ENCODE peak calls at places on chromosomes 5 and 9, in ten cellular contexts. One of them, this sample, is unnamed.

GRCh38 chr9:105026451-105026850 is 98.5 kb upstream of the ABCA1 start:
- DNase-seq in NCI-H524: no peak
- DNase-seq in activated CD8-positive, alpha-beta T cell treated with anti-CD3 and anti-CD28 coated beads for 36 hours: no peak
- DNase-seq in activated naive CD8-positive, alpha-beta T cell treated with anti-CD3 and anti-CD28 coated beads, Interleukin-2, amount 50 U/mL, for 24 hours: no peak
- DNase-seq in AG08395: no peak
- DNase-seq in NCI-H510A treated with DMSO at 0.1 percent for 48 hours: no peak
- DNase-seq in ELF-1: no peak
- DNase-seq in astrocyte of the spinal cord: peak
- DNase-seq in stimulated activated CD4-positive, alpha-beta T cell treated with anti-CD3 and anti-CD28 coated beads, Interleukin-4, amount 100 ng/mL, for 4 hours: no peak
- DNase-seq in breast epithelium: no peak
- DNase-seq in this sample: no peak

GRCh38 chr9:114409103-114409780 is 21.5 kb upstream of the AKNA start:
- DNase-seq in NCI-H524: peak
- DNase-seq in activated CD8-positive, alpha-beta T cell treated with anti-CD3 and anti-CD28 coated beads for 36 hours: no peak
- DNase-seq in activated naive CD8-positive, alpha-beta T cell treated with anti-CD3 and anti-CD28 coated beads, Interleukin-2, amount 50 U/mL, for 24 hours: no peak
- DNase-seq in AG08395: peak
- DNase-seq in NCI-H510A treated with DMSO at 0.1 percent for 48 hours: no peak
- DNase-seq in ELF-1: peak
- DNase-seq in astrocyte of the spinal cord: peak
- DNase-seq in stimulated activated CD4-positive, alpha-beta T cell treated with anti-CD3 and anti-CD28 coated beads, Interleukin-4, amount 100 ng/mL, for 4 hours: no peak
- DNase-seq in breast epithelium: no peak
- DNase-seq in this sample: no peak

GRCh38 chr9:38263534-38263933 is 129.0 kb upstream of the ALDH1B1 start:
- DNase-seq in NCI-H524: peak
- DNase-seq in activated CD8-positive, alpha-beta T cell treated with anti-CD3 and anti-CD28 coated beads for 36 hours: no peak
- DNase-seq in activated naive CD8-positive, alpha-beta T cell treated with anti-CD3 and anti-CD28 coated beads, Interleukin-2, amount 50 U/mL, for 24 hours: no peak
- DNase-seq in AG08395: peak
- DNase-seq in NCI-H510A treated with DMSO at 0.1 percent for 48 hours: no peak
- DNase-seq in ELF-1: no peak
- DNase-seq in astrocyte of the spinal cord: peak
- DNase-seq in stimulated activated CD4-positive, alpha-beta T cell treated with anti-CD3 and anti-CD28 coated beads, Interleukin-4, amount 100 ng/mL, for 4 hours: no peak
- DNase-seq in breast epithelium: no peak
- DNase-seq in this sample: peak

GRCh38 chr5:134267366-134268018 is 41.6 kb upstream of the PPP2CA start:
- DNase-seq in NCI-H524: no peak
- DNase-seq in activated CD8-positive, alpha-beta T cell treated with anti-CD3 and anti-CD28 coated beads for 36 hours: no peak
- DNase-seq in activated naive CD8-positive, alpha-beta T cell treated with anti-CD3 and anti-CD28 coated beads, Interleukin-2, amount 50 U/mL, for 24 hours: no peak
- DNase-seq in AG08395: peak
- DNase-seq in NCI-H510A treated with DMSO at 0.1 percent for 48 hours: no peak
- DNase-seq in ELF-1: no peak
- DNase-seq in astrocyte of the spinal cord: peak
- DNase-seq in stimulated activated CD4-positive, alpha-beta T cell treated with anti-CD3 and anti-CD28 coated beads, Interleukin-4, amount 100 ng/mL, for 4 hours: no peak
- DNase-seq in breast epithelium: no peak
- DNase-seq in this sample: no peak

GRCh38 chr9:129206921-129207320 is 28.9 kb upstream of the IER5L start:
- DNase-seq in NCI-H524: no peak
- DNase-seq in activated CD8-positive, alpha-beta T cell treated with anti-CD3 and anti-CD28 coated beads for 36 hours: no peak
- DNase-seq in activated naive CD8-positive, alpha-beta T cell treated with anti-CD3 and anti-CD28 coated beads, Interleukin-2, amount 50 U/mL, for 24 hours: no peak
- DNase-seq in AG08395: no peak
- DNase-seq in NCI-H510A treated with DMSO at 0.1 percent for 48 hours: no peak
- DNase-seq in ELF-1: no peak
- DNase-seq in astrocyte of the spinal cord: no peak
- DNase-seq in stimulated activated CD4-positive, alpha-beta T cell treated with anti-CD3 and anti-CD28 coated beads, Interleukin-4, amount 100 ng/mL, for 4 hours: no peak
- DNase-seq in breast epithelium: no peak
- DNase-seq in this sample: no peak

GRCh38 chr5:17910318-17910717 is 276.1 kb downstream of the TAF11L14 start:
- DNase-seq in NCI-H524: no peak
- DNase-seq in activated CD8-positive, alpha-beta T cell treated with anti-CD3 and anti-CD28 coated beads for 36 hours: no peak
- DNase-seq in activated naive CD8-positive, alpha-beta T cell treated with anti-CD3 and anti-CD28 coated beads, Interleukin-2, amount 50 U/mL, for 24 hours: no peak
- DNase-seq in AG08395: no peak
- DNase-seq in NCI-H510A treated with DMSO at 0.1 percent for 48 hours: no peak
- DNase-seq in ELF-1: no peak
- DNase-seq in astrocyte of the spinal cord: peak
- DNase-seq in stimulated activated CD4-positive, alpha-beta T cell treated with anti-CD3 and anti-CD28 coated beads, Interleukin-4, amount 100 ng/mL, for 4 hours: no peak
- DNase-seq in breast epithelium: no peak
- DNase-seq in this sample: no peak

GRCh38 chr9:123397975-123398374 is 42.0 kb downstream of the CRB2 start:
- DNase-seq in NCI-H524: peak
- DNase-seq in activated CD8-positive, alpha-beta T cell treated with anti-CD3 and anti-CD28 coated beads for 36 hours: no peak
- DNase-seq in activated naive CD8-positive, alpha-beta T cell treated with anti-CD3 and anti-CD28 coated beads, Interleukin-2, amount 50 U/mL, for 24 hours: no peak
- DNase-seq in AG08395: no peak
- DNase-seq in NCI-H510A treated with DMSO at 0.1 percent for 48 hours: no peak
- DNase-seq in ELF-1: no peak
- DNase-seq in astrocyte of the spinal cord: no peak
- DNase-seq in stimulated activated CD4-positive, alpha-beta T cell treated with anti-CD3 and anti-CD28 coated beads, Interleukin-4, amount 100 ng/mL, for 4 hours: no peak
- DNase-seq in breast epithelium: no peak
- DNase-seq in this sample: peak

GRCh38 chr5:143200781-143201398 is 202.6 kb downstream of the NR3C1 start:
- DNase-seq in NCI-H524: peak
- DNase-seq in activated CD8-positive, alpha-beta T cell treated with anti-CD3 and anti-CD28 coated beads for 36 hours: no peak
- DNase-seq in activated naive CD8-positive, alpha-beta T cell treated with anti-CD3 and anti-CD28 coated beads, Interleukin-2, amount 50 U/mL, for 24 hours: no peak
- DNase-seq in AG08395: peak
- DNase-seq in NCI-H510A treated with DMSO at 0.1 percent for 48 hours: peak
- DNase-seq in ELF-1: no peak
- DNase-seq in astrocyte of the spinal cord: peak
- DNase-seq in stimulated activated CD4-positive, alpha-beta T cell treated with anti-CD3 and anti-CD28 coated beads, Interleukin-4, amount 100 ng/mL, for 4 hours: no peak
- DNase-seq in breast epithelium: no peak
- DNase-seq in this sample: no peak

GRCh38 chr5:40674661-40675235 is 5.0 kb upstream of the PTGER4 start:
- DNase-seq in NCI-H524: no peak
- DNase-seq in activated CD8-positive, alpha-beta T cell treated with anti-CD3 and anti-CD28 coated beads for 36 hours: no peak
- DNase-seq in activated naive CD8-positive, alpha-beta T cell treated with anti-CD3 and anti-CD28 coated beads, Interleukin-2, amount 50 U/mL, for 24 hours: no peak
- DNase-seq in AG08395: no peak
- DNase-seq in NCI-H510A treated with DMSO at 0.1 percent for 48 hours: no peak
- DNase-seq in ELF-1: no peak
- DNase-seq in astrocyte of the spinal cord: no peak
- DNase-seq in stimulated activated CD4-positive, alpha-beta T cell treated with anti-CD3 and anti-CD28 coated beads, Interleukin-4, amount 100 ng/mL, for 4 hours: no peak
- DNase-seq in breast epithelium: no peak
- DNase-seq in this sample: no peak

GRCh38 chr9:37908283-37908682 is 4.4 kb upstream of the SLC25A51 start:
- DNase-seq in NCI-H524: no peak
- DNase-seq in activated CD8-positive, alpha-beta T cell treated with anti-CD3 and anti-CD28 coated beads for 36 hours: no peak
- DNase-seq in activated naive CD8-positive, alpha-beta T cell treated with anti-CD3 and anti-CD28 coated beads, Interleukin-2, amount 50 U/mL, for 24 hours: no peak
- DNase-seq in AG08395: no peak
- DNase-seq in NCI-H510A treated with DMSO at 0.1 percent for 48 hours: no peak
- DNase-seq in ELF-1: no peak
- DNase-seq in astrocyte of the spinal cord: no peak
- DNase-seq in stimulated activated CD4-positive, alpha-beta T cell treated with anti-CD3 and anti-CD28 coated beads, Interleukin-4, amount 100 ng/mL, for 4 hours: no peak
- DNase-seq in breast epithelium: no peak
- DNase-seq in this sample: no peak

GRCh38 chr9:13082796-13083195 is 196.7 kb downstream of the MPDZ start:
- DNase-seq in NCI-H524: no peak
- DNase-seq in activated CD8-positive, alpha-beta T cell treated with anti-CD3 and anti-CD28 coated beads for 36 hours: no peak
- DNase-seq in activated naive CD8-positive, alpha-beta T cell treated with anti-CD3 and anti-CD28 coated beads, Interleukin-2, amount 50 U/mL, for 24 hours: no peak
- DNase-seq in AG08395: no peak
- DNase-seq in NCI-H510A treated with DMSO at 0.1 percent for 48 hours: no peak
- DNase-seq in ELF-1: no peak
- DNase-seq in astrocyte of the spinal cord: no peak
- DNase-seq in stimulated activated CD4-positive, alpha-beta T cell treated with anti-CD3 and anti-CD28 coated beads, Interleukin-4, amount 100 ng/mL, for 4 hours: no peak
- DNase-seq in breast epithelium: no peak
- DNase-seq in this sample: no peak

GRCh38 chr9:92328225-92328624 is 2.5 kb downstream of the CENPP start:
- DNase-seq in NCI-H524: peak
- DNase-seq in activated CD8-positive, alpha-beta T cell treated with anti-CD3 and anti-CD28 coated beads for 36 hours: peak
- DNase-seq in activated naive CD8-positive, alpha-beta T cell treated with anti-CD3 and anti-CD28 coated beads, Interleukin-2, amount 50 U/mL, for 24 hours: no peak
- DNase-seq in AG08395: peak
- DNase-seq in NCI-H510A treated with DMSO at 0.1 percent for 48 hours: no peak
- DNase-seq in ELF-1: no peak
- DNase-seq in astrocyte of the spinal cord: peak
- DNase-seq in stimulated activated CD4-positive, alpha-beta T cell treated with anti-CD3 and anti-CD28 coated beads, Interleukin-4, amount 100 ng/mL, for 4 hours: no peak
- DNase-seq in breast epithelium: no peak
- DNase-seq in this sample: peak

GRCh38 chr5:178808886-178809285 is 50.9 kb upstream of the ZNF354B start:
- DNase-seq in NCI-H524: peak
- DNase-seq in activated CD8-positive, alpha-beta T cell treated with anti-CD3 and anti-CD28 coated beads for 36 hours: no peak
- DNase-seq in activated naive CD8-positive, alpha-beta T cell treated with anti-CD3 and anti-CD28 coated beads, Interleukin-2, amount 50 U/mL, for 24 hours: no peak
- DNase-seq in AG08395: no peak
- DNase-seq in NCI-H510A treated with DMSO at 0.1 percent for 48 hours: no peak
- DNase-seq in ELF-1: no peak
- DNase-seq in astrocyte of the spinal cord: no peak
- DNase-seq in stimulated activated CD4-positive, alpha-beta T cell treated with anti-CD3 and anti-CD28 coated beads, Interleukin-4, amount 100 ng/mL, for 4 hours: no peak
- DNase-seq in breast epithelium: no peak
- DNase-seq in this sample: no peak

GRCh38 chr5:66757219-66757833 is 161.1 kb downstream of the MAST4 start:
- DNase-seq in NCI-H524: peak
- DNase-seq in activated CD8-positive, alpha-beta T cell treated with anti-CD3 and anti-CD28 coated beads for 36 hours: peak
- DNase-seq in activated naive CD8-positive, alpha-beta T cell treated with anti-CD3 and anti-CD28 coated beads, Interleukin-2, amount 50 U/mL, for 24 hours: peak
- DNase-seq in AG08395: peak
- DNase-seq in NCI-H510A treated with DMSO at 0.1 percent for 48 hours: peak
- DNase-seq in ELF-1: no peak
- DNase-seq in astrocyte of the spinal cord: peak
- DNase-seq in stimulated activated CD4-positive, alpha-beta T cell treated with anti-CD3 and anti-CD28 coated beads, Interleukin-4, amount 100 ng/mL, for 4 hours: peak
- DNase-seq in breast epithelium: peak
- DNase-seq in this sample: peak

GRCh38 chr5:181191526-181192336 is 13.3 kb downstream of the TRIM7 start:
- DNase-seq in NCI-H524: no peak
- DNase-seq in activated CD8-positive, alpha-beta T cell treated with anti-CD3 and anti-CD28 coated beads for 36 hours: peak
- DNase-seq in activated naive CD8-positive, alpha-beta T cell treated with anti-CD3 and anti-CD28 coated beads, Interleukin-2, amount 50 U/mL, for 24 hours: peak
- DNase-seq in AG08395: peak
- DNase-seq in NCI-H510A treated with DMSO at 0.1 percent for 48 hours: no peak
- DNase-seq in ELF-1: peak
- DNase-seq in astrocyte of the spinal cord: peak
- DNase-seq in stimulated activated CD4-positive, alpha-beta T cell treated with anti-CD3 and anti-CD28 coated beads, Interleukin-4, amount 100 ng/mL, for 4 hours: peak
- DNase-seq in breast epithelium: peak
- DNase-seq in this sample: no peak

GRCh38 chr9:82961504-82962125 is 101.3 kb downstream of the RASEF start:
- DNase-seq in NCI-H524: peak
- DNase-seq in activated CD8-positive, alpha-beta T cell treated with anti-CD3 and anti-CD28 coated beads for 36 hours: peak
- DNase-seq in activated naive CD8-positive, alpha-beta T cell treated with anti-CD3 and anti-CD28 coated beads, Interleukin-2, amount 50 U/mL, for 24 hours: peak
- DNase-seq in AG08395: peak
- DNase-seq in NCI-H510A treated with DMSO at 0.1 percent for 48 hours: peak
- DNase-seq in ELF-1: peak
- DNase-seq in astrocyte of the spinal cord: peak
- DNase-seq in stimulated activated CD4-positive, alpha-beta T cell treated with anti-CD3 and anti-CD28 coated beads, Interleukin-4, amount 100 ng/mL, for 4 hours: peak
- DNase-seq in breast epithelium: peak
- DNase-seq in this sample: peak

GRCh38 chr9:130041648-130042405 is 1.2 kb downstream of the FNBP1 start:
- DNase-seq in NCI-H524: peak
- DNase-seq in activated CD8-positive, alpha-beta T cell treated with anti-CD3 and anti-CD28 coated beads for 36 hours: no peak
- DNase-seq in activated naive CD8-positive, alpha-beta T cell treated with anti-CD3 and anti-CD28 coated beads, Interleukin-2, amount 50 U/mL, for 24 hours: no peak
- DNase-seq in AG08395: peak
- DNase-seq in NCI-H510A treated with DMSO at 0.1 percent for 48 hours: no peak
- DNase-seq in ELF-1: peak
- DNase-seq in astrocyte of the spinal cord: no peak
- DNase-seq in stimulated activated CD4-positive, alpha-beta T cell treated with anti-CD3 and anti-CD28 coated beads, Interleukin-4, amount 100 ng/mL, for 4 hours: no peak
- DNase-seq in breast epithelium: no peak
- DNase-seq in this sample: peak

GRCh38 chr5:107519900-107520354 is 150.8 kb downstream of the EFNA5 start:
- DNase-seq in NCI-H524: no peak
- DNase-seq in activated CD8-positive, alpha-beta T cell treated with anti-CD3 and anti-CD28 coated beads for 36 hours: no peak
- DNase-seq in activated naive CD8-positive, alpha-beta T cell treated with anti-CD3 and anti-CD28 coated beads, Interleukin-2, amount 50 U/mL, for 24 hours: no peak
- DNase-seq in AG08395: peak
- DNase-seq in NCI-H510A treated with DMSO at 0.1 percent for 48 hours: peak
- DNase-seq in ELF-1: peak
- DNase-seq in astrocyte of the spinal cord: peak
- DNase-seq in stimulated activated CD4-positive, alpha-beta T cell treated with anti-CD3 and anti-CD28 coated beads, Interleukin-4, amount 100 ng/mL, for 4 hours: no peak
- DNase-seq in breast epithelium: no peak
- DNase-seq in this sample: peak

GRCh38 chr5:33539192-33539591 is 98.4 kb downstream of the TARS1 start:
- DNase-seq in NCI-H524: peak
- DNase-seq in activated CD8-positive, alpha-beta T cell treated with anti-CD3 and anti-CD28 coated beads for 36 hours: no peak
- DNase-seq in activated naive CD8-positive, alpha-beta T cell treated with anti-CD3 and anti-CD28 coated beads, Interleukin-2, amount 50 U/mL, for 24 hours: no peak
- DNase-seq in AG08395: no peak
- DNase-seq in NCI-H510A treated with DMSO at 0.1 percent for 48 hours: no peak
- DNase-seq in ELF-1: no peak
- DNase-seq in astrocyte of the spinal cord: no peak
- DNase-seq in stimulated activated CD4-positive, alpha-beta T cell treated with anti-CD3 and anti-CD28 coated beads, Interleukin-4, amount 100 ng/mL, for 4 hours: no peak
- DNase-seq in breast epithelium: no peak
- DNase-seq in this sample: no peak

GRCh38 chr9:93574091-93574899 is 2.1 kb upstream of the PHF2 start:
- DNase-seq in NCI-H524: no peak
- DNase-seq in activated CD8-positive, alpha-beta T cell treated with anti-CD3 and anti-CD28 coated beads for 36 hours: no peak
- DNase-seq in activated naive CD8-positive, alpha-beta T cell treated with anti-CD3 and anti-CD28 coated beads, Interleukin-2, amount 50 U/mL, for 24 hours: no peak
- DNase-seq in AG08395: no peak
- DNase-seq in NCI-H510A treated with DMSO at 0.1 percent for 48 hours: no peak
- DNase-seq in ELF-1: no peak
- DNase-seq in astrocyte of the spinal cord: no peak
- DNase-seq in stimulated activated CD4-positive, alpha-beta T cell treated with anti-CD3 and anti-CD28 coated beads, Interleukin-4, amount 100 ng/mL, for 4 hours: no peak
- DNase-seq in breast epithelium: peak
- DNase-seq in this sample: no peak

GRCh38 chr5:54944364-54944763 is 41.0 kb downstream of the ESM1 start:
- DNase-seq in NCI-H524: peak
- DNase-seq in activated CD8-positive, alpha-beta T cell treated with anti-CD3 and anti-CD28 coated beads for 36 hours: peak
- DNase-seq in activated naive CD8-positive, alpha-beta T cell treated with anti-CD3 and anti-CD28 coated beads, Interleukin-2, amount 50 U/mL, for 24 hours: peak
- DNase-seq in AG08395: peak
- DNase-seq in NCI-H510A treated with DMSO at 0.1 percent for 48 hours: peak
- DNase-seq in ELF-1: no peak
- DNase-seq in astrocyte of the spinal cord: peak
- DNase-seq in stimulated activated CD4-positive, alpha-beta T cell treated with anti-CD3 and anti-CD28 coated beads, Interleukin-4, amount 100 ng/mL, for 4 hours: peak
- DNase-seq in breast epithelium: no peak
- DNase-seq in this sample: peak

GRCh38 chr5:97839338-97840081 is 656.5 kb upstream of the RIOK2 start:
- DNase-seq in NCI-H524: no peak
- DNase-seq in activated CD8-positive, alpha-beta T cell treated with anti-CD3 and anti-CD28 coated beads for 36 hours: no peak
- DNase-seq in activated naive CD8-positive, alpha-beta T cell treated with anti-CD3 and anti-CD28 coated beads, Interleukin-2, amount 50 U/mL, for 24 hours: no peak
- DNase-seq in AG08395: no peak
- DNase-seq in NCI-H510A treated with DMSO at 0.1 percent for 48 hours: no peak
- DNase-seq in ELF-1: no peak
- DNase-seq in astrocyte of the spinal cord: peak
- DNase-seq in stimulated activated CD4-positive, alpha-beta T cell treated with anti-CD3 and anti-CD28 coated beads, Interleukin-4, amount 100 ng/mL, for 4 hours: no peak
- DNase-seq in breast epithelium: no peak
- DNase-seq in this sample: no peak

GRCh38 chr5:87650284-87650683 is 237.6 kb upstream of the CCNH start:
- DNase-seq in NCI-H524: peak
- DNase-seq in activated CD8-positive, alpha-beta T cell treated with anti-CD3 and anti-CD28 coated beads for 36 hours: no peak
- DNase-seq in activated naive CD8-positive, alpha-beta T cell treated with anti-CD3 and anti-CD28 coated beads, Interleukin-2, amount 50 U/mL, for 24 hours: no peak
- DNase-seq in AG08395: no peak
- DNase-seq in NCI-H510A treated with DMSO at 0.1 percent for 48 hours: no peak
- DNase-seq in ELF-1: no peak
- DNase-seq in astrocyte of the spinal cord: peak
- DNase-seq in stimulated activated CD4-positive, alpha-beta T cell treated with anti-CD3 and anti-CD28 coated beads, Interleukin-4, amount 100 ng/mL, for 4 hours: no peak
- DNase-seq in breast epithelium: no peak
- DNase-seq in this sample: peak

GRCh38 chr9:89781838-89782237 is 177.0 kb downstream of the GADD45G start:
- DNase-seq in NCI-H524: no peak
- DNase-seq in activated CD8-positive, alpha-beta T cell treated with anti-CD3 and anti-CD28 coated beads for 36 hours: peak
- DNase-seq in activated naive CD8-positive, alpha-beta T cell treated with anti-CD3 and anti-CD28 coated beads, Interleukin-2, amount 50 U/mL, for 24 hours: peak
- DNase-seq in AG08395: peak
- DNase-seq in NCI-H510A treated with DMSO at 0.1 percent for 48 hours: no peak
- DNase-seq in ELF-1: no peak
- DNase-seq in astrocyte of the spinal cord: no peak
- DNase-seq in stimulated activated CD4-positive, alpha-beta T cell treated with anti-CD3 and anti-CD28 coated beads, Interleukin-4, amount 100 ng/mL, for 4 hours: no peak
- DNase-seq in breast epithelium: no peak
- DNase-seq in this sample: no peak

GRCh38 chr5:14534773-14535172 is 46.8 kb upstream of the OTULINL start:
- DNase-seq in NCI-H524: no peak
- DNase-seq in activated CD8-positive, alpha-beta T cell treated with anti-CD3 and anti-CD28 coated beads for 36 hours: no peak
- DNase-seq in activated naive CD8-positive, alpha-beta T cell treated with anti-CD3 and anti-CD28 coated beads, Interleukin-2, amount 50 U/mL, for 24 hours: no peak
- DNase-seq in AG08395: no peak
- DNase-seq in NCI-H510A treated with DMSO at 0.1 percent for 48 hours: peak
- DNase-seq in ELF-1: no peak
- DNase-seq in astrocyte of the spinal cord: no peak
- DNase-seq in stimulated activated CD4-positive, alpha-beta T cell treated with anti-CD3 and anti-CD28 coated beads, Interleukin-4, amount 100 ng/mL, for 4 hours: no peak
- DNase-seq in breast epithelium: no peak
- DNase-seq in this sample: peak

GRCh38 chr9:463455-464125 is 248.9 kb downstream of the DOCK8 start:
- DNase-seq in NCI-H524: no peak
- DNase-seq in activated CD8-positive, alpha-beta T cell treated with anti-CD3 and anti-CD28 coated beads for 36 hours: no peak
- DNase-seq in activated naive CD8-positive, alpha-beta T cell treated with anti-CD3 and anti-CD28 coated beads, Interleukin-2, amount 50 U/mL, for 24 hours: no peak
- DNase-seq in AG08395: no peak
- DNase-seq in NCI-H510A treated with DMSO at 0.1 percent for 48 hours: no peak
- DNase-seq in ELF-1: no peak
- DNase-seq in astrocyte of the spinal cord: no peak
- DNase-seq in stimulated activated CD4-positive, alpha-beta T cell treated with anti-CD3 and anti-CD28 coated beads, Interleukin-4, amount 100 ng/mL, for 4 hours: no peak
- DNase-seq in breast epithelium: no peak
- DNase-seq in this sample: no peak

GRCh38 chr9:8863886-8864881 is 1064.6 kb upstream of the DMAC1 start:
- DNase-seq in NCI-H524: no peak
- DNase-seq in activated CD8-positive, alpha-beta T cell treated with anti-CD3 and anti-CD28 coated beads for 36 hours: no peak
- DNase-seq in activated naive CD8-positive, alpha-beta T cell treated with anti-CD3 and anti-CD28 coated beads, Interleukin-2, amount 50 U/mL, for 24 hours: no peak
- DNase-seq in AG08395: no peak
- DNase-seq in NCI-H510A treated with DMSO at 0.1 percent for 48 hours: no peak
- DNase-seq in ELF-1: peak
- DNase-seq in astrocyte of the spinal cord: peak
- DNase-seq in stimulated activated CD4-positive, alpha-beta T cell treated with anti-CD3 and anti-CD28 coated beads, Interleukin-4, amount 100 ng/mL, for 4 hours: no peak
- DNase-seq in breast epithelium: no peak
- DNase-seq in this sample: no peak

GRCh38 chr5:94689871-94690270 is 71.4 kb downstream of the SLF1 start:
- DNase-seq in NCI-H524: no peak
- DNase-seq in activated CD8-positive, alpha-beta T cell treated with anti-CD3 and anti-CD28 coated beads for 36 hours: no peak
- DNase-seq in activated naive CD8-positive, alpha-beta T cell treated with anti-CD3 and anti-CD28 coated beads, Interleukin-2, amount 50 U/mL, for 24 hours: no peak
- DNase-seq in AG08395: no peak
- DNase-seq in NCI-H510A treated with DMSO at 0.1 percent for 48 hours: no peak
- DNase-seq in ELF-1: no peak
- DNase-seq in astrocyte of the spinal cord: no peak
- DNase-seq in stimulated activated CD4-positive, alpha-beta T cell treated with anti-CD3 and anti-CD28 coated beads, Interleukin-4, amount 100 ng/mL, for 4 hours: no peak
- DNase-seq in breast epithelium: no peak
- DNase-seq in this sample: no peak